ENCODE peak calls at places on chromosome 19, in six cellular contexts. A, G, P, F, I and U are unnamed samples.

GRCh38 chr19:39708594-39708993 is 4.3 kb downstream of the LGALS14 start:
- DNase-seq in A (no peak), I (no peak), G (no peak), F (no peak), P (no peak), U (no peak)

GRCh38 chr19:16457195-16457953 is 14.4 kb downstream of the EPS15L1 start:
- DNase-seq in G (peak; percentile 36), F (peak; percentile 49), A (peak; percentile 65), I (no peak), P (peak; percentile 56), U (no peak)

GRCh38 chr19:11480081-11480926 is 542 bp downstream of the ELAVL3 start:
- DNase-seq in I (no peak), F (no peak), P (no peak), A (peak; percentile 50), G (no peak), U (no peak)

GRCh38 chr19:16328824-16329482 is 4.3 kb downstream of the KLF2 start:
- DNase-seq in A (no peak), F (no peak), P (no peak), G (no peak), I (no peak), U (no peak)

GRCh38 chr19:58578430-58578925 is 5.3 kb upstream of the MZF1 start:
- DNase-seq in A (no peak), F (no peak), G (no peak), I (no peak), P (no peak), U (no peak)

GRCh38 chr19:40735003-40735771 is 15.1 kb downstream of the ACTMAP start:
- DNase-seq in F (no peak), G (no peak), P (no peak), A (no peak), I (no peak), U (no peak)

GRCh38 chr19:36547001-36547732 is 19.1 kb upstream of the ZNF260 start:
- DNase-seq in G (no peak), F (no peak), P (peak; percentile 25), A (no peak), I (peak; percentile 38), U (no peak)

GRCh38 chr19:47049307-47049700 is 880 bp upstream of the TMEM160 start:
- DNase-seq in F (no peak), A (no peak), I (peak; percentile 77), P (no peak), G (no peak), U (no peak)

GRCh38 chr19:41934849-41935374 is 6.7 kb upstream of the ERFL start:
- DNase-seq in P (peak; percentile 42), I (no peak), A (peak; percentile 76), G (peak; percentile 77), F (peak; percentile 58), U (peak; percentile 84)

GRCh38 chr19:56671613-56671994 is at the start of gene ZNF835:
- DNase-seq in G (peak; percentile 76), I (no peak), F (peak; percentile 96), P (peak; percentile 70), A (peak; percentile 96), U (peak; percentile 84)

GRCh38 chr19:33440241-33440640 is 66.7 kb downstream of the CEBPG start:
- DNase-seq in A (peak; percentile 32), F (no peak), G (no peak), I (no peak), P (no peak), U (peak; percentile 17)

GRCh38 chr19:50489461-50490011 is 12.9 kb upstream of the GARIN5A start:
- DNase-seq in A (peak; percentile 48), F (peak; percentile 30), G (no peak), P (no peak), I (no peak), U (no peak)

GRCh38 chr19:47813304-47813994 is 8.3 kb upstream of the CRX start:
- DNase-seq in F (peak; percentile 73), I (peak; percentile 49), P (peak; percentile 41), G (peak; percentile 69), A (peak; percentile 79), U (peak; percentile 73)

GRCh38 chr19:47434088-47434487 is 14.8 kb upstream of the MEIS3 start:
- DNase-seq in P (no peak), F (no peak), I (no peak), G (no peak), A (no peak), U (no peak)

GRCh38 chr19:51803965-51804364 is 9.0 kb downstream of the FPR3 start:
- DNase-seq in P (no peak), I (no peak), F (no peak), A (no peak), G (no peak), U (no peak)

GRCh38 chr19:3366104-3366760 is at the start of gene NFIC:
- DNase-seq in I (no peak), F (peak; percentile 84), A (peak; percentile 89), G (peak; percentile 78), P (peak; percentile 95), U (peak; percentile 76)

GRCh38 chr19:35134601-35135091 is at the start of gene LGI4:
- DNase-seq in I (no peak), G (no peak), P (no peak), F (no peak), A (no peak), U (peak; percentile 39)

GRCh38 chr19:48498922-48499321 is 12.7 kb downstream of the LMTK3 start:
- DNase-seq in G (no peak), I (no peak), F (no peak), A (no peak), P (no peak), U (no peak)

GRCh38 chr19:40322951-40323615 is 25.1 kb downstream of the C19orf47 start:
- DNase-seq in I (no peak), A (no peak), F (no peak), P (no peak), G (no peak), U (no peak)

GRCh38 chr19:2186071-2186846 is 22.5 kb downstream of the DOT1L start:
- DNase-seq in I (no peak), G (peak; percentile 39), P (peak; percentile 96), F (peak; percentile 92), A (peak; percentile 94), U (peak; percentile 59)

GRCh38 chr19:16100524-16100923 is 11.2 kb upstream of the RAB8A start:
- DNase-seq in G (no peak), A (no peak), F (no peak), I (no peak), P (no peak), U (peak; percentile 20)

GRCh38 chr19:41708481-41708880 is at the start of gene CEACAM5:
- DNase-seq in G (no peak), F (no peak), P (no peak), I (no peak), A (no peak), U (peak; percentile 97)

GRCh38 chr19:51600940-51601575 is 29.1 kb downstream of the SIGLEC5 start:
- DNase-seq in G (no peak), I (no peak), A (no peak), F (no peak), P (no peak), U (peak; percentile 65)

GRCh38 chr19:18274303-18274775 is at the start of gene IQCN:
- DNase-seq in A (no peak), G (peak; percentile 50), P (peak; percentile 44), I (peak; percentile 51), F (no peak), U (peak; percentile 61)

GRCh38 chr19:7811989-7812388 is 18.0 kb upstream of the EVI5L start:
- DNase-seq in I (no peak), G (no peak), P (no peak), F (no peak), A (no peak), U (no peak)

GRCh38 chr19:29966594-29967249 is 24.7 kb downstream of the URI1 start:
- DNase-seq in I (no peak), F (no peak), A (no peak), P (peak; percentile 57), G (no peak), U (no peak)

GRCh38 chr19:843180-843835 is 2.5 kb downstream of the PRTN3 start:
- DNase-seq in F (peak; percentile 31), P (no peak), G (peak; percentile 58), A (no peak), I (no peak), U (peak; percentile 53)

GRCh38 chr19:2043864-2044708 is 7.0 kb downstream of the MKNK2 start:
- DNase-seq in P (no peak), I (no peak), G (no peak), A (peak; percentile 50), F (peak; percentile 43), U (no peak)

GRCh38 chr19:48720251-48720612 is 707 bp upstream of the MAMSTR start:
- DNase-seq in A (no peak), G (no peak), P (no peak), F (peak; percentile 51), I (no peak), U (no peak)

GRCh38 chr19:33066543-33066942 is 1.9 kb upstream of the RHPN2 start:
- DNase-seq in I (peak; percentile 47), G (no peak), P (no peak), A (no peak), F (no peak), U (peak; percentile 47)

GRCh38 chr19:57465680-57466381 is 8.9 kb upstream of the VN1R1 start:
- DNase-seq in G (no peak), A (no peak), I (peak; percentile 55), F (no peak), P (peak; percentile 33), U (peak; percentile 25)

GRCh38 chr19:13260883-13261653 is 110.9 kb downstream of the IER2 start:
- DNase-seq in A (no peak), I (peak; percentile 98), G (peak; percentile 33), P (peak; percentile 88), F (no peak), U (no peak)

GRCh38 chr19:21593934-21594844 is 88.8 kb downstream of the ZNF429 start:
- DNase-seq in I (no peak), G (no peak), P (no peak), A (no peak), F (peak; percentile 40), U (no peak)

DNA sequence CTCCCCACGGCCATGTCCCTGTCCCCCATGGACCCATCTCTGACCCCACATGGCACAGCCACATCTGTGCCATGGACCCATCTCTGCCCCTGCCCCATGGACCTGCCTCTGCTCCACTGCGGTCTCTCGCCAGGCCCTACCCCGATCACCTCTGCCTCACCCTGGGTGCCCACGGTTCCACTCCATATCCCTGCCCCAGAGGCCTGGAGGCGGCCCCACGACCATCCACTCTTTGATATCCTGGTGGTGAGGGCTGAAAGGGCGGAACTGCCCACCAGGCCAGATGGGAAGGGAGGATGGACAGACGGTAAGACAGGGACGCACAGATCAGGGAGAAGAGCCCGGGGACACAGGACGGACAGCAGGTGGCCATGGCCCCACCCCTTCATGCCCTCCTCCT is 327 bp downstream of the PTGER1 start:
- DNase-seq in I (no peak), G (no peak), A (no peak), F (no peak), P (no peak), U (no peak)
- H3K4me3 ChIP-seq in I (no peak overlapping the region), G (peak overlapping the region; percentile 26), A (no peak overlapping the region), F (no peak overlapping the region), P (peak overlapping the region; percentile 47), U (no peak overlapping the region)

GRCh38 chr19:6065685-6066365 is 44.5 kb downstream of the RFX2 start:
- DNase-seq in F (peak; percentile 30), I (peak; percentile 75), G (no peak), P (no peak), A (peak; percentile 73), U (peak; percentile 42)
- H3K4me1 ChIP-seq in F (peaks cover 13% of the 10 kb centered on the region), I (peaks cover 67% of the 10 kb centered on the region), G (peaks cover 58% of the 10 kb centered on the region), P (peaks cover 19% of the 10 kb centered on the region), A (peaks cover 3% of the 10 kb centered on the region), U (peaks cover 45% of the 10 kb centered on the region)

GRCh38 chr19:55146648-55147218 is 2.3 kb downstream of the TNNT1 start:
- DNase-seq in F (no peak), A (no peak), I (peak; percentile 76), G (no peak), P (no peak), U (no peak)
- H3K4me3 ChIP-seq in F (peak overlapping the region; percentile 68), A (no peak overlapping the region), I (peak overlapping the region; percentile 67), G (no peak overlapping the region), P (no peak overlapping the region), U (no peak overlapping the region)

GRCh38 chr19:14519245-14519859 is 1.2 kb upstream of the DNAJB1 start:
- DNase-seq in P (no peak), F (peak; percentile 30), I (no peak), A (no peak), G (no peak), U (no peak)
- H3K4me1 ChIP-seq in P (peaks cover 13% of the 10 kb centered on the region), F (peaks cover 32% of the 10 kb centered on the region), I (peaks cover 46% of the 10 kb centered on the region), A (no peaks in the 10 kb centered on the region), G (peaks cover 48% of the 10 kb centered on the region), U (peaks cover 34% of the 10 kb centered on the region)